ENCODE peak calls at places on chromosomes 1 and 21, in seven cellular contexts. B is left ventricle myocardium inferior, A is kidney, C is body of pancreas, K is pancreas, U is IMR-90, E is astrocyte. J is an unnamed sample. For H3K4me1, the result is how much of the 10 kb centered on the place peaks cover.

GRCh38 chr1:204319462-204319861 is 40.3 kb downstream of the PLEKHA6 start:
- DNase-seq in E (peak), C (no peak), B (no peak), U (peak), A (no peak), K (no peak), J (no peak)

GRCh38 chr1:163083690-163084089 is 14.5 kb downstream of the RGS4 start:
- DNase-seq in B (no peak), K (no peak), E (peak), C (no peak), U (peak), A (no peak), J (no peak)

GRCh38 chr21:44314128-44314527 is 14.3 kb downstream of the PFKL start:
- DNase-seq in C (no peak), A (no peak), U (no peak), B (no peak), K (no peak), E (no peak), J (no peak)

GRCh38 chr1:212260557-212261342 is 24.5 kb upstream of the PPP2R5A start:
- DNase-seq in B (no peak), A (no peak), K (peak), C (no peak), E (peak), U (peak), J (no peak)

GRCh38 chr1:92411511-92411910 is 75.2 kb downstream of the GFI1 start:
- DNase-seq in U (peak), K (no peak), B (no peak), C (no peak), A (no peak), E (peak), J (no peak)

GRCh38 chr1:173095632-173096031 is 44.9 kb upstream of the TNFSF18 start:
- DNase-seq in K (no peak), A (no peak), U (peak), B (no peak), E (peak), C (no peak), J (no peak)

GRCh38 chr1:184272178-184272866 is 114.5 kb upstream of the C1orf21 start:
- DNase-seq in E (peak), K (no peak), A (no peak), U (peak), B (no peak), C (no peak), J (no peak)

GRCh38 chr1:20660363-20661234 is 570 bp downstream of the DDOST start:
- DNase-seq in K (no peak), C (no peak), U (no peak), E (no peak), A (no peak), B (no peak), J (no peak)

GRCh38 chr1:190479028-190479427 is 1.4 kb upstream of the BRINP3 start:
- DNase-seq in B (no peak), U (peak), C (no peak), A (no peak), E (no peak), K (no peak), J (no peak)

GRCh38 chr1:78547081-78547480 is 56.3 kb downstream of the PTGFR start:
- DNase-seq in C (no peak), B (no peak), U (no peak), E (no peak), K (no peak), A (no peak), J (no peak)

GRCh38 chr21:41503331-41503730 is 4.6 kb downstream of the TMPRSS2 start:
- DNase-seq in U (no peak), E (no peak), B (no peak), A (no peak), K (no peak), C (no peak), J (no peak)

DNA sequence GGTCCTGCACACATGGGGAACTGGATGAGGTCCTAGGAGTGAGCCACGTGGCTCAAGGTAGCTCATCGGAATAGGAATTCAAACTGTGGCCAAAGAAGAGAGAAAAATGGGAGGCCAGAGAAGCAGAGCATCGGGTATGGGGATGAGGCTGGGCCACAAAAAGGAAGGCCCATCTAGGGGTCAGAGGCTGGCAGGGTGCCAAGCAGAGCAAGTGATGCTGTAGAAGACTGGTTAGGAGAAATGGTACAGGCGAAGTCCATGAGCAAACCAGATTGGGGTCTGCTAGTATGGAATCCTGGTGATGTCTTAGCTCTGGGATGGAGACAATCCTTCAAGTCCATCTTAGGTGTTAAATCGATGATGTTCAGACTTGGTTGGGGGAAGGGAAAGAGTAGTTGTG is 68.0 kb downstream of the TEX35 start:
- DNase-seq in K (no peak), E (no peak), A (no peak), C (no peak), B (no peak), U (no peak), J (no peak)
- H3K27ac ChIP-seq in K (no peak), E (no peak), A (no peak), C (no peak), B (no peak), U (no peak), J (no peak)

GRCh38 chr21:32770514-32771133 is 931 bp downstream of the PAXBP1 start:
- DNase-seq in U (peak), B (peak), A (no peak), C (peak), E (peak), K (peak), J (no peak)
- TF ChIP-seq CTCF in U (no peak), B (no peak), A (no peak), C (no peak), E (no peak), K (no peak), J (no peak)

GRCh38 chr1:26717066-26717465 is 21.3 kb downstream of the ARID1A start:
- DNase-seq in K (no peak), E (no peak), B (no peak), U (no peak), A (no peak), C (no peak), J (no peak)
- H3K4me1 ChIP-seq in K (under half), E (under half), B (half or more), U (under half), A (under half), C (half or more), J (under half)

GRCh38 chr1:111512132-111512874 is 8.9 kb upstream of the ADORA3 start:
- DNase-seq in B (peak), E (no peak), U (no peak), A (no peak), K (no peak), C (no peak), J (no peak)

GRCh38 chr1:111513410-111514020 is 10.1 kb upstream of the ADORA3 start:
- DNase-seq in U (no peak), B (peak), A (peak), E (no peak), K (no peak), C (no peak), J (no peak)

GRCh38 chr1:111515291-111516007 is 12.0 kb upstream of the ADORA3 start:
- DNase-seq in E (peak), A (peak), K (no peak), C (peak), B (peak), U (peak), J (peak)

GRCh38 chr1:111517464-111518225 is 14.2 kb upstream of the ADORA3 start:
- DNase-seq in E (no peak), A (no peak), B (no peak), C (no peak), K (no peak), U (no peak), J (no peak)

GRCh38 chr1:111516008-111516535 is 12.6 kb upstream of the ADORA3 start:
- DNase-seq in E (peak), A (no peak), K (peak), U (peak), C (peak), B (peak), J (no peak)
- H3K27ac ChIP-seq in E (peak), A (peak), K (peak), U (no peak), C (no peak), B (peak), J (peak)

GRCh38 chr1:1430114-1430982 is 5.1 kb upstream of the VWA1 start:
- DNase-seq in E (peak), C (peak), B (peak), U (peak), A (peak), K (peak), J (peak)
- TF ChIP-seq CTCF in E (peak), C (peak), B (peak), U (peak), A (no peak), K (no peak), J (peak)

DNA sequence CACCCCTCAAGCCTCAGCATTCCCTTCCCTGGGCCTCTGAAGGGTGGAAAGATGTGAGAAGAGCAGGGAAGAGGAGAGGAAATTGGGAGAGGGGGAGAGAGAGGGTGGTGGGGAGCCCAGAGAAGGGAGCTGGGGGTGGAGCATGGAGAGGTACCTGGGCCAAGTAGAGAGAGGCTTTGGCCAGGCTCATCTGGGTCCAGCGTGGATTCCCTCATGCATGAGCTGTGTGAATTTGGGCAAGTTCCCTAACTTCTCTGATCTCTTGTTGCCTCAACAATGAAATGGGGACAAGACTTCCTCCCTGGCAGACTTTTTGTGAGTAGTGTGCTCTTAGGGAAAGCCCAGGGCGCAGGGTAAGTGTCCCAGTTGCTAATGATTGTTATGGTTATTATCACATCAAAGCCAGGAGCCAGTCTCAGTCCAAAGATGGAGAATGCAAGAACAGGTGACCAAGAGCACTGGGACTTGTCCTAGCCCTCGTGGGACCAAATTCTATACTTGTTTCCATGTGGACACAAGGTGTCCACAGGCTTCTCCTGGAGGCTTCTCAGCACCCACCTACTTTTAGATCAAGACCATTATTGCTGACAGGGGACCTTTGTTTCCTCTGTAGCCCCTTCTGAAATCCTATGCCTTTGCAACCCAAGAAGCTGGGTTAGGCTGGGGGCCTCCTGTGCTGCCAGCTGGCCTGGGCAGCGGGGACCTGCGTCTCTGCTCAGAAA is 13.9 kb downstream of the IL6R start:
- DNase-seq in B (no peak), K (no peak), E (no peak), U (no peak), C (peak), A (no peak), J (no peak)
- H3K4me1 ChIP-seq in B (half or more), K (under half), E (under half), U (under half), C (half or more), A (under half), J (half or more)

DNA sequence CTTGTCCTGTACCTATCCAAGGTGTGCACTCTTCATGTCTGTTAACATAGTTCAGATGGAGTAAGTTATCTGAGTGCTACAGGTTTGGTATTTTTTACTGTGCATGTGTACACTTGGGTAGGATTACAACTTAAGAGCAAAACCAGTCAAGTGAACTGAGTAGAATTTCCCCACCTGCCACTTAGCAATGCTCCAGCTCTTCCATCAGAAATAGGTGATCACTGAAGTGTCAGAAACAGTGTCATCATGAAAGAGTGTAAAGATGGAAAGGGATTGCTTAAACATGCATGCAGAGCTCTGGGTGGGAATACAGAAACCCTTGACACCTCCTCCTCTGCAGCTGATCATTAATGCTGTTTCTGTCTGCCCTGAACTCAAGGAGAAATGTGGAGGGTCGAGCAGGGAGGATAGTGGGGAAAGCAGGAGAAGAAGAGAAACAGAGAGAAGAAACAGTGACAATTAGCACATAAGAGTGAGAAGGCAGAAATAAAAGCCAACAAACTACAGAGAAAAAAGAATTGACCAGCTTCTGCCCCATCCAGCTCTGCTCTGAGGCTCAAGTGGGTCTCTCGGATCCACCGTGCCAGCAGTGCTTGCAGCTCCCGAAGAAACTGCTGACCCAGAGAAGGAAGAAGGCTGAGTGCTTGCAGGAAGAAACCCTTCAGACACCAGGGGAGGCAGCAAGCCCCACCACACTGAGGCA is 11.5 kb upstream of the TTF2 start:
- DNase-seq in B (no peak), C (no peak), K (no peak), U (no peak), E (no peak), A (no peak), J (no peak)
- H3K27ac ChIP-seq in B (no peak), C (no peak), K (no peak), U (no peak), E (no peak), A (no peak), J (no peak)